ENCODE peak calls at places on chromosome 4, in six cellular contexts. One of them, this sample, is unnamed.

GRCh38 chr4:3107271-3108185 is 33.0 kb downstream of the HTT start:
- DNase-seq in mesendoderm: peak
- DNase-seq in H9: no peak
- DNase-seq in H1: no peak
- DNase-seq in IMR-90: no peak
- DNase-seq in neuronal stem cell: no peak
- DNase-seq in this sample: peak

GRCh38 chr4:105896461-105896939 is 1.2 kb downstream of the NPNT start:
- DNase-seq in H1: no peak
- DNase-seq in IMR-90: no peak
- DNase-seq in neuronal stem cell: no peak
- DNase-seq in H9: peak
- DNase-seq in mesendoderm: no peak
- DNase-seq in this sample: no peak

GRCh38 chr4:99366491-99366890 is 13.9 kb upstream of the ADH1C start:
- DNase-seq in neuronal stem cell: no peak
- DNase-seq in IMR-90: no peak
- DNase-seq in mesendoderm: no peak
- DNase-seq in H1: no peak
- DNase-seq in H9: no peak
- DNase-seq in this sample: no peak

GRCh38 chr4:118005883-118006282 is 28.4 kb upstream of the NDST3 start:
- DNase-seq in neuronal stem cell: no peak
- DNase-seq in IMR-90: no peak
- DNase-seq in H1: no peak
- DNase-seq in mesendoderm: peak
- DNase-seq in H9: no peak
- DNase-seq in this sample: no peak

GRCh38 chr4:112840061-112840460 is 203.1 kb downstream of the LARP7 start:
- DNase-seq in H1: no peak
- DNase-seq in mesendoderm: peak
- DNase-seq in IMR-90: peak
- DNase-seq in neuronal stem cell: no peak
- DNase-seq in H9: no peak
- DNase-seq in this sample: no peak

GRCh38 chr4:86592553-86593249 is 1.4 kb upstream of the PTPN13 start:
- DNase-seq in IMR-90: peak
- DNase-seq in neuronal stem cell: no peak
- DNase-seq in H9: no peak
- DNase-seq in H1: no peak
- DNase-seq in mesendoderm: peak
- DNase-seq in this sample: peak

GRCh38 chr4:41157009-41157408 is 57.3 kb downstream of the APBB2 start:
- DNase-seq in H1: no peak
- DNase-seq in H9: no peak
- DNase-seq in neuronal stem cell: no peak
- DNase-seq in mesendoderm: no peak
- DNase-seq in IMR-90: no peak
- DNase-seq in this sample: no peak

GRCh38 chr4:1366371-1367229 is 19.6 kb downstream of the UVSSA start:
- DNase-seq in H9: no peak
- DNase-seq in mesendoderm: no peak
- DNase-seq in IMR-90: no peak
- DNase-seq in neuronal stem cell: no peak
- DNase-seq in H1: no peak
- DNase-seq in this sample: no peak

GRCh38 chr4:72094054-72094780 is 62.4 kb downstream of the NPFFR2 start:
- DNase-seq in neuronal stem cell: no peak
- DNase-seq in mesendoderm: peak
- DNase-seq in H1: no peak
- DNase-seq in H9: no peak
- DNase-seq in IMR-90: no peak
- DNase-seq in this sample: no peak

GRCh38 chr4:92406488-92406887 is 102.7 kb downstream of the GRID2 start:
- DNase-seq in H1: no peak
- DNase-seq in H9: no peak
- DNase-seq in neuronal stem cell: no peak
- DNase-seq in mesendoderm: no peak
- DNase-seq in IMR-90: no peak
- DNase-seq in this sample: no peak

GRCh38 chr4:17895481-17895880 is 84.7 kb downstream of the NCAPG start:
- DNase-seq in mesendoderm: no peak
- DNase-seq in neuronal stem cell: no peak
- DNase-seq in H1: no peak
- DNase-seq in IMR-90: no peak
- DNase-seq in H9: no peak
- DNase-seq in this sample: peak

GRCh38 chr4:133865606-133866327 is 335.8 kb downstream of the PABPC4L start:
- DNase-seq in neuronal stem cell: peak
- DNase-seq in H9: no peak
- DNase-seq in H1: no peak
- DNase-seq in IMR-90: peak
- DNase-seq in mesendoderm: peak
- DNase-seq in this sample: peak

GRCh38 chr4:140151700-140152014 is 2.3 kb downstream of the MAML3 start:
- DNase-seq in neuronal stem cell: no peak
- DNase-seq in mesendoderm: peak
- DNase-seq in H9: peak
- DNase-seq in H1: peak
- DNase-seq in IMR-90: peak
- DNase-seq in this sample: peak

GRCh38 chr4:28179126-28179525 is 1318.5 kb downstream of the STIM2 start:
- DNase-seq in IMR-90: no peak
- DNase-seq in H9: no peak
- DNase-seq in neuronal stem cell: no peak
- DNase-seq in H1: no peak
- DNase-seq in mesendoderm: no peak
- DNase-seq in this sample: no peak

GRCh38 chr4:107824367-107825071 is at the start of gene SGMS2:
- DNase-seq in mesendoderm: peak
- DNase-seq in IMR-90: peak
- DNase-seq in H1: no peak
- DNase-seq in H9: peak
- DNase-seq in neuronal stem cell: peak
- DNase-seq in this sample: peak

GRCh38 chr4:156971623-156972369 is at the start of gene PDGFC:
- DNase-seq in H9: peak
- DNase-seq in H1: no peak
- DNase-seq in IMR-90: peak
- DNase-seq in neuronal stem cell: peak
- DNase-seq in mesendoderm: peak
- DNase-seq in this sample: peak
- H2BK5ac ChIP-seq in H9: no peak
- H2BK5ac ChIP-seq in H1: no peak
- H2BK5ac ChIP-seq in IMR-90: peak
- H2BK5ac ChIP-seq in neuronal stem cell: peak
- H2BK5ac ChIP-seq in mesendoderm: no peak
- H2BK5ac ChIP-seq in this sample: peak

GRCh38 chr4:182969651-182970279 is 52.6 kb upstream of the DCTD start:
- DNase-seq in IMR-90: no peak
- DNase-seq in mesendoderm: no peak
- DNase-seq in H9: no peak
- DNase-seq in neuronal stem cell: no peak
- DNase-seq in H1: no peak
- DNase-seq in this sample: no peak

GRCh38 chr4:182975806-182976205 is 58.6 kb upstream of the DCTD start:
- DNase-seq in H9: no peak
- DNase-seq in IMR-90: peak
- DNase-seq in neuronal stem cell: no peak
- DNase-seq in H1: no peak
- DNase-seq in mesendoderm: no peak
- DNase-seq in this sample: no peak

GRCh38 chr4:182968917-182969650 is 51.9 kb upstream of the DCTD start:
- DNase-seq in neuronal stem cell: no peak
- DNase-seq in mesendoderm: no peak
- DNase-seq in H1: no peak
- DNase-seq in IMR-90: no peak
- DNase-seq in H9: no peak
- DNase-seq in this sample: peak

GRCh38 chr4:182971702-182972101 is 54.5 kb upstream of the DCTD start:
- DNase-seq in mesendoderm: no peak
- DNase-seq in IMR-90: no peak
- DNase-seq in H1: no peak
- DNase-seq in H9: no peak
- DNase-seq in neuronal stem cell: no peak
- DNase-seq in this sample: no peak

GRCh38 chr4:182973421-182974340 is 56.5 kb upstream of the DCTD start:
- DNase-seq in neuronal stem cell: no peak
- DNase-seq in mesendoderm: no peak
- DNase-seq in H9: no peak
- DNase-seq in IMR-90: peak
- DNase-seq in H1: no peak
- DNase-seq in this sample: no peak
- H3K18ac ChIP-seq in neuronal stem cell: peak
- H3K18ac ChIP-seq in mesendoderm: no peak
- H3K18ac ChIP-seq in H9: no peak
- H3K18ac ChIP-seq in IMR-90: peak
- H3K18ac ChIP-seq in H1: no peak
- H3K18ac ChIP-seq in this sample: no peak

GRCh38 chr4:76611164-76611563 is 176.1 kb downstream of the SHROOM3 start:
- DNase-seq in neuronal stem cell: no peak
- DNase-seq in H9: no peak
- DNase-seq in mesendoderm: peak
- DNase-seq in H1: no peak
- DNase-seq in IMR-90: peak
- DNase-seq in this sample: no peak
- H2BK5ac ChIP-seq in neuronal stem cell: no peak
- H2BK5ac ChIP-seq in H9: no peak
- H2BK5ac ChIP-seq in mesendoderm: no peak
- H2BK5ac ChIP-seq in H1: peak
- H2BK5ac ChIP-seq in IMR-90: peak
- H2BK5ac ChIP-seq in this sample: no peak

GRCh38 chr4:76772498-76773106 is 125.3 kb downstream of the SOWAHB start:
- DNase-seq in neuronal stem cell: no peak
- DNase-seq in H9: no peak
- DNase-seq in H1: no peak
- DNase-seq in mesendoderm: peak
- DNase-seq in IMR-90: peak
- DNase-seq in this sample: no peak
- H3K18ac ChIP-seq in neuronal stem cell: no peak
- H3K18ac ChIP-seq in H9: no peak
- H3K18ac ChIP-seq in H1: no peak
- H3K18ac ChIP-seq in mesendoderm: no peak
- H3K18ac ChIP-seq in IMR-90: peak
- H3K18ac ChIP-seq in this sample: peak

GRCh38 chr4:73705721-73706120 is 34.6 kb upstream of the CXCL8 start:
- DNase-seq in mesendoderm: no peak
- DNase-seq in IMR-90: no peak
- DNase-seq in neuronal stem cell: no peak
- DNase-seq in H9: no peak
- DNase-seq in H1: no peak
- DNase-seq in this sample: no peak

GRCh38 chr4:73706811-73707210 is 33.6 kb upstream of the CXCL8 start:
- DNase-seq in IMR-90: no peak
- DNase-seq in neuronal stem cell: no peak
- DNase-seq in mesendoderm: no peak
- DNase-seq in H1: no peak
- DNase-seq in H9: no peak
- DNase-seq in this sample: no peak

GRCh38 chr4:73703320-73703719 is 37.0 kb upstream of the CXCL8 start:
- DNase-seq in H1: no peak
- DNase-seq in mesendoderm: no peak
- DNase-seq in IMR-90: no peak
- DNase-seq in H9: no peak
- DNase-seq in neuronal stem cell: no peak
- DNase-seq in this sample: no peak

GRCh38 chr4:73704314-73705055 is 35.9 kb upstream of the CXCL8 start:
- DNase-seq in H1: no peak
- DNase-seq in neuronal stem cell: no peak
- DNase-seq in mesendoderm: peak
- DNase-seq in IMR-90: peak
- DNase-seq in H9: no peak
- DNase-seq in this sample: peak

GRCh38 chr4:73705056-73705432 is 35.3 kb upstream of the CXCL8 start:
- DNase-seq in H9: no peak
- DNase-seq in mesendoderm: peak
- DNase-seq in IMR-90: peak
- DNase-seq in H1: no peak
- DNase-seq in neuronal stem cell: no peak
- DNase-seq in this sample: no peak
- H2BK5ac ChIP-seq in H9: no peak
- H2BK5ac ChIP-seq in mesendoderm: no peak
- H2BK5ac ChIP-seq in IMR-90: peak
- H2BK5ac ChIP-seq in H1: peak
- H2BK5ac ChIP-seq in neuronal stem cell: no peak
- H2BK5ac ChIP-seq in this sample: no peak

GRCh38 chr4:38400946-38401345 is 263.1 kb upstream of the KLF3 start:
- DNase-seq in IMR-90: no peak
- DNase-seq in mesendoderm: no peak
- DNase-seq in H1: no peak
- DNase-seq in neuronal stem cell: no peak
- DNase-seq in H9: no peak
- DNase-seq in this sample: no peak
- H3K18ac ChIP-seq in IMR-90: no peak
- H3K18ac ChIP-seq in mesendoderm: no peak
- H3K18ac ChIP-seq in H1: no peak
- H3K18ac ChIP-seq in neuronal stem cell: no peak
- H3K18ac ChIP-seq in H9: no peak
- H3K18ac ChIP-seq in this sample: no peak

GRCh38 chr4:6781561-6781960 is 966 bp upstream of the KIAA0232 start:
- DNase-seq in H9: no peak
- DNase-seq in H1: no peak
- DNase-seq in mesendoderm: no peak
- DNase-seq in IMR-90: no peak
- DNase-seq in neuronal stem cell: no peak
- DNase-seq in this sample: no peak

GRCh38 chr4:6783111-6783981 is 819 bp downstream of the KIAA0232 start:
- DNase-seq in mesendoderm: peak
- DNase-seq in neuronal stem cell: peak
- DNase-seq in IMR-90: peak
- DNase-seq in H1: peak
- DNase-seq in H9: peak
- DNase-seq in this sample: peak

GRCh38 chr4:6782147-6782845 is at the start of gene KIAA0232:
- DNase-seq in mesendoderm: peak
- DNase-seq in neuronal stem cell: peak
- DNase-seq in H9: peak
- DNase-seq in IMR-90: peak
- DNase-seq in H1: peak
- DNase-seq in this sample: peak

GRCh38 chr4:6781113-6781512 is 1.4 kb upstream of the KIAA0232 start:
- DNase-seq in IMR-90: no peak
- DNase-seq in neuronal stem cell: no peak
- DNase-seq in H1: no peak
- DNase-seq in H9: no peak
- DNase-seq in mesendoderm: no peak
- DNase-seq in this sample: no peak

GRCh38 chr4:6782846-6783110 is 251 bp downstream of the KIAA0232 start:
- DNase-seq in IMR-90: no peak
- DNase-seq in H1: no peak
- DNase-seq in neuronal stem cell: no peak
- DNase-seq in mesendoderm: no peak
- DNase-seq in H9: no peak
- DNase-seq in this sample: peak
- H2BK5ac ChIP-seq in IMR-90: peak
- H2BK5ac ChIP-seq in H1: no peak
- H2BK5ac ChIP-seq in neuronal stem cell: peak
- H2BK5ac ChIP-seq in mesendoderm: no peak
- H2BK5ac ChIP-seq in H9: no peak
- H2BK5ac ChIP-seq in this sample: peak

This sample was measured in trophoblast cell.